ENCODE peak calls at places on chromosomes 3 and 15, in six cellular contexts. K, A, Q, O, N and U are unnamed samples.
A peak's percentile ranks its signal among the peaks of the same experiment; 100 is the strongest.

GRCh38 chr15:98147415-98147814 is 186.9 kb downstream of the ARRDC4 start:
- DNase-seq in K (no peak), Q (no peak), A (no peak), O (no peak), N (no peak), U (no peak)

GRCh38 chr3:24110051-24110450 is 165.0 kb downstream of the NR1D2 start:
- DNase-seq in Q (no peak), O (no peak), A (no peak), K (no peak), N (no peak), U (no peak)

GRCh38 chr3:111901617-111902016 is 42.6 kb downstream of the PHLDB2 start:
- DNase-seq in Q (no peak), K (no peak), A (no peak), N (no peak), O (no peak), U (no peak)

GRCh38 chr15:57570994-57571393 is 20.7 kb upstream of the MYZAP start:
- DNase-seq in K (no peak), N (no peak), A (no peak), Q (peak; percentile 56), O (no peak), U (no peak)

GRCh38 chr15:89628791-89629715 is 26.2 kb downstream of the KIF7 start:
- DNase-seq in Q (no peak), K (no peak), A (no peak), O (no peak), N (no peak), U (no peak)

GRCh38 chr15:27091270-27091940 is 120.4 kb downstream of the GABRG3 start:
- DNase-seq in O (no peak), K (no peak), N (no peak), A (no peak), Q (no peak), U (no peak)

GRCh38 chr3:96959902-96960596 is 145.7 kb downstream of the EPHA6 start:
- DNase-seq in K (no peak), O (no peak), A (no peak), Q (no peak), N (no peak), U (no peak)

GRCh38 chr3:37500518-37500917 is 326.1 kb upstream of the LRRFIP2 start:
- DNase-seq in Q (no peak), A (no peak), N (no peak), O (no peak), K (no peak), U (no peak)

GRCh38 chr15:58241872-58242271 is 103.7 kb downstream of the AQP9 start:
- DNase-seq in K (no peak), N (no peak), O (no peak), A (no peak), Q (no peak), U (no peak)

GRCh38 chr3:50502584-50503423 is 630 bp downstream of the CACNA2D2 start:
- DNase-seq in N (no peak), K (peak; percentile 47), O (no peak), A (no peak), Q (no peak), U (peak; percentile 48)

GRCh38 chr3:191220908-191221307 is 21.9 kb downstream of the OSTN start:
- DNase-seq in O (no peak), Q (no peak), N (no peak), A (no peak), K (no peak), U (no peak)
- TF ChIP-seq CTCF in O (no peak), Q (peak; percentile 36), N (no peak), A (no peak), K (no peak), U (no peak)

DNA sequence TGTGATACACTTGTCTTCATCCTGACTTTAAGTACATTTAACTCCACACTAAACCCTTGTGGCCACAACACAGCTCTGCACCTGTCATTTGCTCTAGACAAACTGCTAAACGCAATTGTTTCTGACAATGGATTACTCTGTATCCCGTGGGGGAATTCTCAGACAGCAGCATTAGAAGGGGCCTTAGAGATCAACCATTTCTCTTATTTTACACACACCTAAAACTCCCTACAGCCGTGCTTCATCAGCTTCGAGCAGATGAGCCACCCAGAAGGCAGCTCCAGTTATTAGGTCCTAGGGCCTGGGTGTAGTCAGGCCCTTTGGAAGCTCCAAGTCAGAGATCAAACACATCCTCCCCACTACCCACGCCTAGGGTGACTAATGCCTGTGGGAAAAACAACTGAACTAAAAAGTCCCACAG is 1.3 kb upstream of the IL12A start:
- DNase-seq in Q (peak; percentile 36), A (no peak), N (no peak), K (no peak), O (no peak), U (no peak)
- TF ChIP-seq CTCF in Q (peak; percentile 47), A (no peak), N (no peak), K (no peak), O (no peak), U (no peak)

DNA sequence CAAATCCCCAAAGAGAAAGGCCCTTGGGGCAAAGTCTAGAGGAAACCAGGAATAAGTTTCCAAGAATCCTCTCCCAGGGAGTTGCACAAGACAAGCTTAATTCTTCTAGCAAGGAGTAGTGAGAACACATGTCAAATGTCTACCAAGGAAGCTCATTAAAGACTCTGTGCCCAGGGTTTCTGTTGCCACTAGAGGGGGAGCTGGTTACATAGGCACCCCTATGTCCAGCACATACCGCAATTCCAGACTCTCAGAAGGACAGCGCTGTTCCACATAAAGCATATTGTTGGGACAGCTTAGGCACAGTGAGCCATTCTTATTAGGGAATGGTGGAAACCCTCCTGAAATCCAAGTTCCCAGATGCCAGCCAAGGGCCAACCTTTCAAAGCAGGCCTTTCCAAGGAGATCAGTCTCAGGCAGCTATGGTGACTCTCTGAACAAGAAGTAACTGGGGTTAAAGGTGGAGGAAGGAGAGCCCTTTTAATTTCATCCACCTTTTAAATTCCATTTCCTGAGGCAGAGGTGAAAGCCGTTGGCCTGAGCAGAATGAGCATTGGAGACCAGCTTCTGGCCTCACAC is 194.1 kb downstream of the UACA start:
- DNase-seq in A (no peak), N (no peak), Q (peak; percentile 42), K (no peak), O (no peak), U (no peak)
- TF ChIP-seq CTCF in A (peak; percentile 75), N (peak; percentile 11), Q (peak; percentile 89), K (peak; percentile 17), O (no peak), U (no peak)

GRCh38 chr15:62325597-62325996 is 160.5 kb upstream of the C2CD4B start:
- DNase-seq in O (no peak), A (no peak), K (no peak), Q (no peak), N (no peak), U (no peak)

GRCh38 chr15:62327386-62327785 is 162.3 kb upstream of the C2CD4B start:
- DNase-seq in K (no peak), O (no peak), Q (no peak), N (no peak), A (no peak), U (no peak)

GRCh38 chr15:62324382-62324781 is 159.3 kb upstream of the C2CD4B start:
- DNase-seq in N (no peak), K (no peak), Q (no peak), O (no peak), A (no peak), U (no peak)

GRCh38 chr15:62326460-62327011 is 161.5 kb upstream of the C2CD4B start:
- DNase-seq in A (no peak), N (no peak), O (no peak), K (no peak), Q (no peak), U (no peak)

GRCh38 chr15:62323353-62323752 is 158.3 kb upstream of the C2CD4B start:
- DNase-seq in A (no peak), Q (no peak), O (no peak), K (no peak), N (no peak), U (no peak)
- TF ChIP-seq CTCF in A (no peak), Q (no peak), O (no peak), K (no peak), N (no peak), U (no peak)

GRCh38 chr3:125602752-125603649 is 7.7 kb upstream of the OSBPL11 start:
- DNase-seq in O (no peak), Q (peak; percentile 74), N (no peak), A (no peak), K (no peak), U (no peak)
- TF ChIP-seq CTCF in O (no peak), Q (no peak), N (no peak), A (peak; percentile 11), K (no peak), U (no peak)

GRCh38 chr3:183178833-183179549 is 16.5 kb upstream of the LAMP3 start:
- DNase-seq in A (peak; percentile 30), O (peak; percentile 35), Q (peak; percentile 28), N (peak; percentile 84), K (peak; percentile 56), U (peak; percentile 61)
- TF ChIP-seq CTCF in A (peak; percentile 32), O (no peak), Q (peak; percentile 12), N (no peak), K (no peak), U (no peak)